ENCODE peak calls at places on chromosomes 13 and 19, in five cellular contexts. S is HepG2, E is SK-N-SH, I is GM12878, Z is K562. O is an unnamed sample.

GRCh38 chr13:110455941-110456340 is 105.6 kb downstream of the RAB20 start:
- DNase-seq in S (peak), E (peak), I (no peak), Z (peak), O (peak)

GRCh38 chr13:66111628-66112027 is 1118.5 kb downstream of the PCDH9 start:
- DNase-seq in S (no peak), E (no peak), I (no peak), Z (peak), O (no peak)

GRCh38 chr13:32267836-32268439 is 47.2 kb downstream of the ZAR1L start:
- DNase-seq in S (no peak), E (no peak), I (no peak), Z (peak), O (peak)

GRCh38 chr19:27652281-27652680 is 1560.7 kb downstream of the UQCRFS1 start:
- DNase-seq in S (no peak), E (no peak), I (no peak), Z (no peak), O (no peak)

GRCh38 chr13:26601669-26602068 is 44.2 kb downstream of the WASF3 start:
- DNase-seq in S (no peak), E (peak), I (peak), Z (no peak), O (no peak)

GRCh38 chr13:32001392-32001768 is 30.2 kb upstream of the FRY start:
- DNase-seq in S (peak), E (peak), I (no peak), Z (peak), O (peak)

GRCh38 chr13:44884076-44884729 is 105.1 kb downstream of the NUFIP1 start:
- DNase-seq in S (no peak), E (no peak), I (no peak), Z (no peak), O (no peak)

GRCh38 chr19:31423896-31424295 is 74.7 kb upstream of the TSHZ3 start:
- DNase-seq in S (no peak), E (no peak), I (no peak), Z (no peak), O (no peak)

GRCh38 chr19:31356587-31357314 is 7.5 kb upstream of the TSHZ3 start:
- DNase-seq in S (no peak), E (peak), I (no peak), Z (peak), O (no peak)

GRCh38 chr13:66365101-66365500 is 865.0 kb downstream of the PCDH9 start:
- DNase-seq in S (no peak), E (no peak), I (no peak), Z (no peak), O (no peak)

GRCh38 chr19:54420383-54421168 is 5.3 kb downstream of the TTYH1 start:
- DNase-seq in S (peak), E (no peak), I (no peak), Z (no peak), O (no peak)

GRCh38 chr13:104809483-104809882 is 1726.0 kb downstream of the EFNB2 start:
- DNase-seq in S (no peak), E (no peak), I (no peak), Z (no peak), O (no peak)

GRCh38 chr19:15551183-15552004 is 43.1 kb downstream of the CYP4F22 start:
- DNase-seq in S (peak), E (peak), I (no peak), Z (peak), O (no peak)

GRCh38 chr13:65090191-65090590 is 2139.9 kb downstream of the PCDH9 start:
- DNase-seq in S (no peak), E (no peak), I (no peak), Z (no peak), O (no peak)

GRCh38 chr19:49997709-49998108 is 27.5 kb downstream of the VRK3 start:
- DNase-seq in S (peak), E (peak), I (peak), Z (peak), O (peak)

GRCh38 chr13:104750377-104750776 is 1684.2 kb upstream of the SLC10A2 start:
- DNase-seq in S (no peak), E (no peak), I (no peak), Z (no peak), O (no peak)

GRCh38 chr13:81089758-81090157 is 748.8 kb upstream of the SPRY2 start:
- DNase-seq in S (no peak), E (no peak), I (no peak), Z (no peak), O (no peak)

GRCh38 chr19:34282611-34283519 is 28.5 kb downstream of the GARRE1 start:
- DNase-seq in S (no peak), E (no peak), I (no peak), Z (no peak), O (no peak)

GRCh38 chr19:1082165-1082927 is 12.8 kb downstream of the POLR2E start:
- DNase-seq in S (no peak), E (peak), I (no peak), Z (peak), O (peak)

GRCh38 chr19:3494051-3494450 is 6.4 kb downstream of the DOHH start:
- DNase-seq in S (no peak), E (peak), I (no peak), Z (peak), O (no peak)

GRCh38 chr13:42549555-42549941 is 24.4 kb upstream of the TNFSF11 start:
- DNase-seq in S (no peak), E (no peak), I (no peak), Z (no peak), O (no peak)

GRCh38 chr19:51103811-51104470 is 4.3 kb downstream of the CTU1 start:
- DNase-seq in S (no peak), E (no peak), I (no peak), Z (no peak), O (no peak)

GRCh38 chr13:97892717-97893116 is 60.8 kb upstream of the IPO5 start:
- DNase-seq in S (no peak), E (no peak), I (no peak), Z (no peak), O (no peak)

GRCh38 chr13:111344471-111345191 is 24.2 kb downstream of the TEX29 start:
- DNase-seq in S (peak), E (no peak), I (no peak), Z (peak), O (no peak)

GRCh38 chr13:66886248-66886647 is 343.9 kb downstream of the PCDH9 start:
- DNase-seq in S (no peak), E (no peak), I (no peak), Z (no peak), O (no peak)

GRCh38 chr13:28792992-28793391 is 27.1 kb upstream of the MTUS2 start:
- DNase-seq in S (no peak), E (no peak), I (no peak), Z (no peak), O (no peak)

GRCh38 chr13:110874508-110874960 is 40.3 kb downstream of the ANKRD10 start:
- DNase-seq in S (peak), E (peak), I (no peak), Z (peak), O (peak)

GRCh38 chr13:23703241-23703640 is 133.0 kb downstream of the TNFRSF19 start:
- DNase-seq in S (no peak), E (no peak), I (no peak), Z (no peak), O (no peak)

GRCh38 chr19:53659292-53659691 is 27.5 kb downstream of the DPRX start:
- DNase-seq in S (peak), E (peak), I (no peak), Z (peak), O (no peak)

GRCh38 chr13:113350938-113351335 is 13.0 kb downstream of the GRTP1 start:
- DNase-seq in S (no peak), E (no peak), I (no peak), Z (no peak), O (no peak)

GRCh38 chr13:33279898-33280549 is 5.5 kb downstream of the STARD13 start:
- DNase-seq in S (peak), E (no peak), I (no peak), Z (no peak), O (no peak)
- TF ChIP-seq REST in S (no peak), E (peak), I (no peak), Z (no peak), O (no peak)

DNA sequence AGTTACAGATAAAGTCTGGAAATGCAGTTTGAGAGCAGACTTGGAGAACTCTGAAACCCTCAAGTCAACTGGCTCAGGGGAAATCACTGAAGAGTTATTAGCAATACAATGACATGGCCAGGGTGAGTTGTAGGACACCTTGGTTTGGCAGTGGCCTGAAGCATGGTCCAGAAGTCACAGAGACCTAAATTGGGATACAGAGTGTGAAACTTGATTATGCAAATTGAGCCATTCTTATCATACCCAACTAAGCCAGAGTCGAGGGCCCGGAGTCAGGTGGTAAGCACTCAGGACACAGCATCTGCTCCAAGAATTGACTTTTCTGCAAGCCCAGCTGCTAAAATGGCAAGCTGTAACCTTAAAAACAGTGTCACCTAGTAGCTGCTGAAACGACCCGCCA is 224.5 kb downstream of the DCLK1 start:
- DNase-seq in S (no peak), E (no peak), I (no peak), Z (no peak), O (no peak)
- TF ChIP-seq ZBTB33 in S (no peak), E (no peak), I (no peak), Z (no peak), O (no peak)

GRCh38 chr13:60431108-60431700 is 34.2 kb downstream of the TDRD3 start:
- DNase-seq in S (peak), E (peak), I (peak), Z (peak), O (peak)
- TF ChIP-seq RAD21 in S (peak), E (peak), I (peak), Z (peak), O (peak)

DNA sequence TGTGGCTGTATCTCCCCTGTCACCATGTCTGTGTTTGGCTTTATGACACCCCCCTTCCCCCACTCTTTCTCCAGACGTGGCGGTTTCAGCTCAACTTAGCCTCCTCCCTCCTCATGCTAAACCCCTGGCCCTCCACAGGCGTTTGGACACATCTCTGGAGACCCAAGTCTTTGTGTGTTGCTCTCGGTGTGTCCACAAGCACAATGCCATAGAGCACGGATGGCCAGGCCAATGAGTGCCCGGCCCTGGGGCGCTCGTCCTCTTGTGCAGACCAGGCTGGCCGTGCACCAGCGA is 468 bp downstream of the PPP1R14A start:
- DNase-seq in S (no peak), E (peak), I (no peak), Z (no peak), O (no peak)
- TF ChIP-seq REST in S (no peak), E (no peak), I (no peak), Z (no peak), O (no peak)

GRCh38 chr13:51178456-51179074 is 43.6 kb upstream of the FAM124A start:
- DNase-seq in S (no peak), E (no peak), I (no peak), Z (no peak), O (no peak)

GRCh38 chr13:51177188-51177587 is 45.0 kb upstream of the FAM124A start:
- DNase-seq in S (no peak), E (no peak), I (no peak), Z (no peak), O (no peak)

GRCh38 chr13:51180853-51181511 is 41.2 kb upstream of the FAM124A start:
- DNase-seq in S (no peak), E (no peak), I (no peak), Z (no peak), O (no peak)

GRCh38 chr13:51179432-51179971 is 42.7 kb upstream of the FAM124A start:
- DNase-seq in S (no peak), E (no peak), I (no peak), Z (no peak), O (no peak)

DNA sequence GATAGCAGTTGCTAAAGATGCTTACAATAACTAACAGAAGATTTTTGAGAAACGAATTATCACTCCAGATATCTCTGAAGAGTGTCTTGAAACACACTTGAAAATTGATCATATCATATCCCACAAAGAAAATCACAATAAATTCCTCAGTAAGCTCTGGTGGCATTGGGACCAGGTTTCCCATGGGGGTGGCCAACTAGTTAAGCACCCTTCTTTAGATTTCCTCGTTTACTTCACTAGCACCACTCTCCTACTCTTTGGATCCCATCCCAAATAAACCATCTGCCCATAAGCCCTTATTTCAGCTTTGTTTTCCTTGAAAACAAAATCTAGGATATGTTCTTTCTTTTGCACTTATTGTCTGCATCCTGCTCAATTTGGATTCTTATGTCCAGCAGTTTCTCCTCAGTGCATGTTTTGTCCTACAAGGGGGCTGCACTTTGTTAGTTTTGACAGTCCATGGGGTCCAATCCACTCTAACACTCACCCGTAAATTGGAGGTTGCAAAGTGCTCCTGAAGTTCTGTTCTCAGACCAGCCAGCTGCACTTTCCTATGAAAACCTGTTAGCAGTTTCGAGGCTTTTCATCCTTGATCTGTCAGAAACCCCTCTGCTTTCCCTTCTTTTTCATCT is 40.3 kb upstream of the FAM124A start:
- DNase-seq in S (no peak), E (no peak), I (no peak), Z (no peak), O (no peak)
- TF ChIP-seq ZBTB33 in S (no peak), E (no peak), I (no peak), Z (no peak), O (no peak)

GRCh38 chr13:21164631-21165030 is 11.7 kb downstream of the SKA3 start:
- DNase-seq in S (no peak), E (no peak), I (no peak), Z (no peak), O (no peak)
- TF ChIP-seq RAD21 in S (no peak), E (no peak), I (no peak), Z (no peak), O (no peak)

DNA sequence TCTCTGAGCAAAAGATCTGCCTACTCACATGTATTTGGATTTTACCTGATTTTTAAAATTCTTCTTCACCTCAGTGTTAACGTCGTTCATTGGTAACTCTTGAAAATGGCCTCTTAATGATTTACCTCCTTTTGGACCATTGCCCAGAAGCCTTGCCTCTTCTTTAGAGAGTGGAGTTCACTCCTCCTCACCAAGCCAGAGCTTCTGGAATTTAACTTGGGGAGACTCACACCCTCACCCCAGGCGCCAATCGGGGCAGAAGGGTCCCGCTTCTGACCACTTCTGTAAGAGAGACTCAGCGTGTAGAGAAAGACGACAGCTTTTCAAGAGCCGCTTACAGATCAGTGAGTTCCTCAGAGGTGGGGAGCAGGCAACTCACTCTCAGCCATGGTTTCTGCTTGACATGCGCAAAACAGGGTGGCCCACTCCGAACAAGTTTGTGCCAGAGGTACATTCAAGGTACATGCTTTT is 2.7 kb downstream of the PNMA8C start:
- DNase-seq in S (peak), E (no peak), I (no peak), Z (no peak), O (no peak)
- TF ChIP-seq REST in S (no peak), E (no peak), I (no peak), Z (no peak), O (no peak)

DNA sequence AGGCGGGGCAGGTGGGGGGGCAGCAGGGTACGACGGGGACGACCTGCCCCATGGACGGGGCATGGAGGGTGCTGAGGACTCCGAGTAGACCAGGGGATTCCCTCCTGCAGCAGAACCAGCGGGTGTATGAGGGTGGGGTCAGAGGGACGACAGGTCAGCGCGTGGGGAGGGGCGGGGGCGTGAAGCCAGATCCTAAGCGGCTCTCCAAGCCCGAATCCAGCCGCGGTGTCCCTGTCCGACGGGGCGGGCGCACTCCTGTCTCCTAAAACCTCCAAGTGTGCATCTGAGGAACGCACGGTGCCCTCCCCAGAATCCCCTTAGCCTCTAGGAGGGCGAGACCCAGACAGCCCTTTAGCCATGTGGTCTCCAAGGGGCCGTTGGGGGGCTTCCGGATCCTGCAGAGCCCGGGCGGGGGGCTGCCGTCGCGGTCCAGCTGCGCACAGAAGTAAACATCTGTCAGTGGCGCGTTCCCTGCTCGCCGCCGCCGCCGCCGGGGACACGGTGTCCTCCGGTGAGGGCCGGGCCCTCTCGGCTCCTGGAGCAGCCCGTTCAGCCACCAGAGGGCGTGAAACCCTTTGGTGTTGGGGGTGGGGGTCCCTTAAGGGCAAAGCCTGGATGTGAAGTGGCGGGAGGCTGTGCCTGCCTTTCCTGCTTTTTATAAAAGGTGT is 732 bp downstream of the NRTN start:
- DNase-seq in S (peak), E (peak), I (no peak), Z (peak), O (no peak)
- TF ChIP-seq ZBTB33 in S (peak), E (no peak), I (no peak), Z (peak), O (no peak)

O was measured in HCT116.